ENCODE peak calls at places on chromosome 9, in ten cellular contexts. One of them, this sample, is unnamed.

GRCh38 chr9:4837768-4838546 is 45.2 kb downstream of the RCL1 start:
- DNase-seq in cardiac muscle cell: no peak
- DNase-seq in kidney epithelial cell: peak; percentile 54
- DNase-seq in CD4-positive, alpha-beta T cell: no peak
- DNase-seq in A549: no peak
- DNase-seq in keratinocyte: no peak
- DNase-seq in kidney: no peak
- DNase-seq in neural crest cell: no peak
- DNase-seq in GM20000: no peak
- DNase-seq in tibial artery: peak; percentile 90
- DNase-seq in this sample: no peak

GRCh38 chr9:26945591-26945990 is 1.5 kb downstream of the PLAA start:
- DNase-seq in neural crest cell: no peak
- DNase-seq in CD4-positive, alpha-beta T cell: no peak
- DNase-seq in kidney: no peak
- DNase-seq in GM20000: no peak
- DNase-seq in cardiac muscle cell: no peak
- DNase-seq in tibial artery: no peak
- DNase-seq in kidney epithelial cell: no peak
- DNase-seq in keratinocyte: no peak
- DNase-seq in A549: no peak
- DNase-seq in this sample: no peak

GRCh38 chr9:97041898-97042297 is 3.0 kb upstream of the CTSV start:
- DNase-seq in cardiac muscle cell: no peak
- DNase-seq in kidney: no peak
- DNase-seq in tibial artery: no peak
- DNase-seq in GM20000: no peak
- DNase-seq in kidney epithelial cell: no peak
- DNase-seq in keratinocyte: no peak
- DNase-seq in A549: no peak
- DNase-seq in CD4-positive, alpha-beta T cell: no peak
- DNase-seq in neural crest cell: no peak
- DNase-seq in this sample: no peak

GRCh38 chr9:34630402-34631154 is 1.7 kb upstream of the ARID3C start:
- DNase-seq in kidney: no peak
- DNase-seq in keratinocyte: no peak
- DNase-seq in cardiac muscle cell: no peak
- DNase-seq in GM20000: no peak
- DNase-seq in A549: no peak
- DNase-seq in kidney epithelial cell: no peak
- DNase-seq in CD4-positive, alpha-beta T cell: no peak
- DNase-seq in tibial artery: no peak
- DNase-seq in neural crest cell: no peak
- DNase-seq in this sample: no peak

GRCh38 chr9:69546265-69546664 is 125.9 kb downstream of the APBA1 start:
- DNase-seq in A549: peak; percentile 4
- DNase-seq in cardiac muscle cell: peak; percentile 74
- DNase-seq in CD4-positive, alpha-beta T cell: no peak
- DNase-seq in kidney epithelial cell: no peak
- DNase-seq in tibial artery: no peak
- DNase-seq in keratinocyte: no peak
- DNase-seq in GM20000: no peak
- DNase-seq in neural crest cell: peak; percentile 18
- DNase-seq in kidney: no peak
- DNase-seq in this sample: no peak

GRCh38 chr9:93680445-93681315 is 104.3 kb downstream of the PHF2 start:
- DNase-seq in tibial artery: peak; percentile 53
- DNase-seq in keratinocyte: no peak
- DNase-seq in CD4-positive, alpha-beta T cell: no peak
- DNase-seq in GM20000: peak; percentile 5
- DNase-seq in kidney epithelial cell: no peak
- DNase-seq in neural crest cell: peak; percentile 1
- DNase-seq in A549: no peak
- DNase-seq in kidney: peak; percentile 68
- DNase-seq in cardiac muscle cell: no peak
- DNase-seq in this sample: peak; percentile 38

GRCh38 chr9:84570482-84571154 is 98.9 kb upstream of the NTRK2 start:
- DNase-seq in kidney epithelial cell: no peak
- DNase-seq in cardiac muscle cell: no peak
- DNase-seq in GM20000: no peak
- DNase-seq in A549: no peak
- DNase-seq in neural crest cell: no peak
- DNase-seq in CD4-positive, alpha-beta T cell: no peak
- DNase-seq in kidney: no peak
- DNase-seq in keratinocyte: no peak
- DNase-seq in tibial artery: no peak
- DNase-seq in this sample: no peak

GRCh38 chr9:131043097-131043496 is 34.1 kb downstream of the LAMC3 start:
- DNase-seq in GM20000: peak; percentile 62
- DNase-seq in cardiac muscle cell: no peak
- DNase-seq in keratinocyte: no peak
- DNase-seq in kidney: no peak
- DNase-seq in tibial artery: no peak
- DNase-seq in kidney epithelial cell: no peak
- DNase-seq in neural crest cell: no peak
- DNase-seq in A549: no peak
- DNase-seq in CD4-positive, alpha-beta T cell: no peak
- DNase-seq in this sample: no peak

GRCh38 chr9:14779566-14780022 is 57.1 kb upstream of the CER1 start:
- DNase-seq in tibial artery: no peak
- DNase-seq in kidney: peak; percentile 56
- DNase-seq in GM20000: no peak
- DNase-seq in cardiac muscle cell: no peak
- DNase-seq in A549: no peak
- DNase-seq in CD4-positive, alpha-beta T cell: no peak
- DNase-seq in kidney epithelial cell: no peak
- DNase-seq in keratinocyte: no peak
- DNase-seq in neural crest cell: no peak
- DNase-seq in this sample: no peak

GRCh38 chr9:78239506-78239905 is 3.6 kb downstream of the CEP78 start:
- DNase-seq in GM20000: no peak
- DNase-seq in kidney epithelial cell: no peak
- DNase-seq in cardiac muscle cell: peak; percentile 24
- DNase-seq in kidney: no peak
- DNase-seq in A549: peak; percentile 17
- DNase-seq in tibial artery: no peak
- DNase-seq in neural crest cell: no peak
- DNase-seq in CD4-positive, alpha-beta T cell: no peak
- DNase-seq in keratinocyte: no peak
- DNase-seq in this sample: no peak

GRCh38 chr9:69090943-69091342 is 55.4 kb downstream of the FXN start:
- DNase-seq in CD4-positive, alpha-beta T cell: no peak
- DNase-seq in cardiac muscle cell: no peak
- DNase-seq in kidney epithelial cell: no peak
- DNase-seq in kidney: no peak
- DNase-seq in neural crest cell: no peak
- DNase-seq in tibial artery: no peak
- DNase-seq in A549: no peak
- DNase-seq in GM20000: no peak
- DNase-seq in keratinocyte: no peak
- DNase-seq in this sample: no peak

GRCh38 chr9:106632621-106633020 is 230.3 kb upstream of the ZNF462 start:
- DNase-seq in tibial artery: no peak
- DNase-seq in keratinocyte: peak; percentile 58
- DNase-seq in CD4-positive, alpha-beta T cell: no peak
- DNase-seq in kidney epithelial cell: peak; percentile 21
- DNase-seq in GM20000: no peak
- DNase-seq in neural crest cell: no peak
- DNase-seq in A549: no peak
- DNase-seq in kidney: no peak
- DNase-seq in cardiac muscle cell: no peak
- DNase-seq in this sample: no peak

GRCh38 chr9:72925891-72926290 is 27.0 kb downstream of the ALDH1A1 start:
- DNase-seq in A549: no peak
- DNase-seq in GM20000: no peak
- DNase-seq in kidney: no peak
- DNase-seq in tibial artery: no peak
- DNase-seq in CD4-positive, alpha-beta T cell: no peak
- DNase-seq in keratinocyte: no peak
- DNase-seq in neural crest cell: no peak
- DNase-seq in kidney epithelial cell: no peak
- DNase-seq in cardiac muscle cell: no peak
- DNase-seq in this sample: no peak

GRCh38 chr9:22043928-22044327 is 34.8 kb upstream of the CDKN2B start:
- DNase-seq in neural crest cell: no peak
- DNase-seq in kidney epithelial cell: no peak
- DNase-seq in keratinocyte: no peak
- DNase-seq in tibial artery: no peak
- DNase-seq in A549: no peak
- DNase-seq in GM20000: no peak
- DNase-seq in cardiac muscle cell: no peak
- DNase-seq in CD4-positive, alpha-beta T cell: no peak
- DNase-seq in kidney: no peak
- DNase-seq in this sample: no peak

GRCh38 chr9:10612649-10613398 is at the start of gene PTPRD:
- DNase-seq in cardiac muscle cell: peak; percentile 67
- DNase-seq in tibial artery: no peak
- DNase-seq in kidney: peak; percentile 73
- DNase-seq in GM20000: peak; percentile 71
- DNase-seq in A549: peak; percentile 64
- DNase-seq in kidney epithelial cell: peak; percentile 2
- DNase-seq in keratinocyte: no peak
- DNase-seq in neural crest cell: peak; percentile 43
- DNase-seq in CD4-positive, alpha-beta T cell: no peak
- DNase-seq in this sample: peak; percentile 66

GRCh38 chr9:114286146-114286679 is 36.7 kb upstream of the ORM1 start:
- DNase-seq in GM20000: no peak
- DNase-seq in neural crest cell: no peak
- DNase-seq in tibial artery: peak; percentile 25
- DNase-seq in cardiac muscle cell: no peak
- DNase-seq in keratinocyte: no peak
- DNase-seq in kidney: peak; percentile 11
- DNase-seq in kidney epithelial cell: no peak
- DNase-seq in CD4-positive, alpha-beta T cell: no peak
- DNase-seq in A549: no peak
- DNase-seq in this sample: no peak

GRCh38 chr9:70006299-70006698 is 37.3 kb upstream of the MAMDC2 start:
- DNase-seq in keratinocyte: no peak
- DNase-seq in kidney epithelial cell: no peak
- DNase-seq in kidney: no peak
- DNase-seq in cardiac muscle cell: no peak
- DNase-seq in tibial artery: no peak
- DNase-seq in neural crest cell: no peak
- DNase-seq in A549: no peak
- DNase-seq in CD4-positive, alpha-beta T cell: no peak
- DNase-seq in GM20000: no peak
- DNase-seq in this sample: no peak

GRCh38 chr9:101275671-101276250 is 109.0 kb downstream of the BAAT start:
- DNase-seq in CD4-positive, alpha-beta T cell: no peak
- DNase-seq in A549: no peak
- DNase-seq in kidney: no peak
- DNase-seq in GM20000: no peak
- DNase-seq in kidney epithelial cell: no peak
- DNase-seq in keratinocyte: no peak
- DNase-seq in tibial artery: no peak
- DNase-seq in neural crest cell: no peak
- DNase-seq in cardiac muscle cell: no peak
- DNase-seq in this sample: no peak

GRCh38 chr9:127742435-127743088 is 7.5 kb upstream of the TOR2A start:
- DNase-seq in cardiac muscle cell: peak; percentile 90
- DNase-seq in kidney epithelial cell: peak; percentile 38
- DNase-seq in neural crest cell: peak; percentile 78
- DNase-seq in A549: peak; percentile 88
- DNase-seq in GM20000: no peak
- DNase-seq in tibial artery: no peak
- DNase-seq in keratinocyte: no peak
- DNase-seq in CD4-positive, alpha-beta T cell: no peak
- DNase-seq in kidney: no peak
- DNase-seq in this sample: no peak
- TF ChIP-seq CTCF in cardiac muscle cell: no peak
- TF ChIP-seq CTCF in kidney epithelial cell: no peak
- TF ChIP-seq CTCF in neural crest cell: no peak
- TF ChIP-seq CTCF in A549: no peak
- TF ChIP-seq CTCF in GM20000: no peak
- TF ChIP-seq CTCF in tibial artery: no peak
- TF ChIP-seq CTCF in keratinocyte: no peak
- TF ChIP-seq CTCF in CD4-positive, alpha-beta T cell: no peak
- TF ChIP-seq CTCF in kidney: no peak
- TF ChIP-seq CTCF in this sample: no peak

GRCh38 chr9:136551401-136552116 is 5.7 kb upstream of the NOTCH1 start:
- DNase-seq in cardiac muscle cell: no peak
- DNase-seq in kidney: peak; percentile 92
- DNase-seq in CD4-positive, alpha-beta T cell: no peak
- DNase-seq in A549: peak; percentile 58
- DNase-seq in GM20000: peak; percentile 84
- DNase-seq in keratinocyte: no peak
- DNase-seq in tibial artery: peak; percentile 94
- DNase-seq in neural crest cell: no peak
- DNase-seq in kidney epithelial cell: no peak
- DNase-seq in this sample: peak; percentile 83
- TF ChIP-seq CTCF in cardiac muscle cell: no peak
- TF ChIP-seq CTCF in kidney: no peak
- TF ChIP-seq CTCF in CD4-positive, alpha-beta T cell: no peak
- TF ChIP-seq CTCF in A549: no peak
- TF ChIP-seq CTCF in GM20000: no peak
- TF ChIP-seq CTCF in keratinocyte: no peak
- TF ChIP-seq CTCF in tibial artery: no peak
- TF ChIP-seq CTCF in neural crest cell: no peak
- TF ChIP-seq CTCF in kidney epithelial cell: no peak
- TF ChIP-seq CTCF in this sample: no peak

DNA sequence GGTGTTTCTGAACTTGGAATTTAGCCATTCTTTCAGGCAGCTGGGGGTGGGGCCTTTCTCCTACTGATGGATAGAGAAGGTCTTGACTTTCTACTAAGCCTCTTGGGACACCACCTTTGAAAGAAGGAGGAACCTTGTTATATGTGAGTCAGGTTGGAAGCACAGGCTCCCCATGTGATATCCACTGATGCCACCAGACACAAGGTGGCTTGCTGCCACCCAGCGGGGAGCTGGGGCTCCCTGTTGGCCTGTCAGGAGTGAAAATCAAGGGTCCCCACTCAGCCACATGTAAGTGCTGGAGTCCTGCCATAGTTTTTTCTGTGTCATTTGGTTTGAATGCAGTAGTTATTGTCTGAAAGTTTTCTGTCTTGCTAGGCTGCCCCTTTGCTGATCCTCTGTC is 252.4 kb upstream of the NFIL3 start:
- DNase-seq in kidney epithelial cell: no peak
- DNase-seq in tibial artery: no peak
- DNase-seq in cardiac muscle cell: no peak
- DNase-seq in keratinocyte: no peak
- DNase-seq in kidney: no peak
- DNase-seq in A549: peak; percentile 60
- DNase-seq in CD4-positive, alpha-beta T cell: no peak
- DNase-seq in neural crest cell: no peak
- DNase-seq in GM20000: no peak
- DNase-seq in this sample: no peak
- TF ChIP-seq CTCF in kidney epithelial cell: no peak
- TF ChIP-seq CTCF in tibial artery: no peak
- TF ChIP-seq CTCF in cardiac muscle cell: no peak
- TF ChIP-seq CTCF in keratinocyte: no peak
- TF ChIP-seq CTCF in kidney: no peak
- TF ChIP-seq CTCF in A549: peak; percentile 58
- TF ChIP-seq CTCF in CD4-positive, alpha-beta T cell: no peak
- TF ChIP-seq CTCF in neural crest cell: no peak
- TF ChIP-seq CTCF in GM20000: no peak
- TF ChIP-seq CTCF in this sample: peak; percentile 52

DNA sequence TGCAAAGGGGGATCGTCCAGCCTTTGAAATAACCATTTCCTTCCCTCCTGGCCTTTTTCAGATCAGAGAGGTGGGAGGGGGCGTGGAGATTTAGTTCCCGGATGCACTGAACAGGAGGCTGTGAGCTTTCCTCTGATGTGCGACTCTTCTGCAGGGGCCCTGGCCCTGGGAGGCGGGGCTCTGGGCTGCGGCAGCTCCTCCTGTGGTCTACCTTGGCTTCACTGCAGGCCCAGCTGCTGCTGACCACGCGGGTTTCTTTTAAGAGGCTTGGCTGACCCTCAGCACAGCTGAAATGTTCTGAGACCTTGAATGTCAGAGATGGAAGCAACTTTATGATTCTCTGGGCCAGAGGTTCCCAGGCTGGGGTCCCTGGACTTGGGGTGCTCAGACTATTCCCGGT is 27.0 kb upstream of the COL15A1 start:
- DNase-seq in GM20000: no peak
- DNase-seq in kidney: peak; percentile 81
- DNase-seq in A549: no peak
- DNase-seq in tibial artery: no peak
- DNase-seq in keratinocyte: no peak
- DNase-seq in kidney epithelial cell: no peak
- DNase-seq in cardiac muscle cell: peak; percentile 49
- DNase-seq in CD4-positive, alpha-beta T cell: no peak
- DNase-seq in neural crest cell: no peak
- DNase-seq in this sample: no peak
- TF ChIP-seq CTCF in GM20000: no peak
- TF ChIP-seq CTCF in kidney: no peak
- TF ChIP-seq CTCF in A549: no peak
- TF ChIP-seq CTCF in tibial artery: no peak
- TF ChIP-seq CTCF in keratinocyte: no peak
- TF ChIP-seq CTCF in kidney epithelial cell: no peak
- TF ChIP-seq CTCF in cardiac muscle cell: no peak
- TF ChIP-seq CTCF in CD4-positive, alpha-beta T cell: no peak
- TF ChIP-seq CTCF in neural crest cell: no peak
- TF ChIP-seq CTCF in this sample: no peak